ENCODE peak calls at places on chromosome 21, in eight cellular contexts. P, U, S, R, I, M, C and J are unnamed samples.

GRCh38 chr21:31879911-31880310 is 7.1 kb downstream of the HUNK start:
- DNase-seq in I (no peak), S (no peak), P (no peak), C (no peak), U (no peak), M (no peak), R (no peak), J (no peak)

GRCh38 chr21:20167059-20167458 is 831.1 kb upstream of the NCAM2 start:
- DNase-seq in P (no peak), U (no peak), R (no peak), M (no peak), I (no peak), C (no peak), S (no peak), J (no peak)

GRCh38 chr21:44057960-44058651 is 46.0 kb downstream of the TRAPPC10 start:
- DNase-seq in C (no peak), S (no peak), M (no peak), I (no peak), P (no peak), R (no peak), U (no peak), J (peak; percentile 60)

GRCh38 chr21:30257773-30258172 is 25.0 kb downstream of the KRTAP24-1 start:
- DNase-seq in I (no peak), R (no peak), P (no peak), S (no peak), C (no peak), U (peak; percentile 4), M (peak; percentile 79), J (no peak)

GRCh38 chr21:41045534-41046268 is 122.3 kb upstream of the BACE2 start:
- DNase-seq in U (no peak), S (no peak), R (no peak), I (no peak), C (no peak), M (peak; percentile 23), P (no peak), J (no peak)

GRCh38 chr21:17610862-17611261 is 1.8 kb downstream of the BTG3 start:
- DNase-seq in M (no peak), R (no peak), I (no peak), U (peak; percentile 9), S (no peak), C (no peak), P (no peak), J (no peak)

GRCh38 chr21:34075760-34076159 is 2.4 kb downstream of the MRPS6 start:
- DNase-seq in R (no peak), C (no peak), S (no peak), P (peak; percentile 80), M (no peak), U (no peak), I (no peak), J (no peak)

GRCh38 chr21:45420061-45420521 is 15.1 kb downstream of the COL18A1 start:
- DNase-seq in P (no peak), U (no peak), C (no peak), I (peak; percentile 88), R (no peak), S (no peak), M (no peak), J (no peak)

GRCh38 chr21:36478941-36479340 is 981 bp downstream of the CLDN14 start:
- DNase-seq in I (no peak), U (peak; percentile 26), S (no peak), M (no peak), R (no peak), C (no peak), P (no peak), J (no peak)

GRCh38 chr21:16563795-16564194 is 834.0 kb downstream of the USP25 start:
- DNase-seq in C (no peak), I (no peak), R (no peak), M (peak; percentile 44), U (peak; percentile 93), S (no peak), P (no peak), J (no peak)

GRCh38 chr21:42311816-42312625 is 3.2 kb downstream of the TFF3 start:
- DNase-seq in U (no peak), I (no peak), C (no peak), P (no peak), S (no peak), R (no peak), M (no peak), J (no peak)

GRCh38 chr21:29538115-29538514 is 239.4 kb downstream of the BACH1 start:
- DNase-seq in C (no peak), M (no peak), I (no peak), S (no peak), P (no peak), R (no peak), U (peak; percentile 19), J (no peak)

GRCh38 chr21:31656199-31657095 is 3.0 kb upstream of the SOD1 start:
- DNase-seq in I (no peak), S (no peak), P (no peak), U (peak; percentile 86), M (peak; percentile 55), C (no peak), R (no peak), J (no peak)

GRCh38 chr21:46003575-46004007 is 22.0 kb downstream of the COL6A1 start:
- DNase-seq in S (no peak), M (no peak), I (peak; percentile 69), U (no peak), C (no peak), R (no peak), P (no peak), J (no peak)

GRCh38 chr21:37766104-37766503 is 150.2 kb downstream of the KCNJ6 start:
- DNase-seq in R (no peak), U (no peak), S (no peak), M (no peak), P (no peak), C (no peak), I (no peak), J (no peak)